ENCODE peak calls at places on chromosomes 4 and X, in five cellular contexts. S, H, F, U and Z are unnamed samples.

GRCh38 chr4:175884048-175884447 is 72.0 kb upstream of the GPM6A start:
- DNase-seq in H (no peak), F (no peak), U (no peak), S (no peak), Z (no peak)

GRCh38 chr4:133147922-133148689 is 988 bp upstream of the PCDH10 start:
- DNase-seq in U (peak; percentile 21), H (peak; percentile 64), F (peak; percentile 54), S (no peak), Z (peak; percentile 49)

GRCh38 chrX:17474892-17475291 is 99.9 kb downstream of the NHS start:
- DNase-seq in S (no peak), U (peak; percentile 55), H (no peak), F (peak; percentile 43), Z (no peak)

GRCh38 chr4:112213091-112213490 is 18.5 kb upstream of the AP1AR start:
- DNase-seq in S (no peak), U (no peak), F (no peak), H (no peak), Z (no peak)

GRCh38 chr4:128979934-128980333 is 113.4 kb downstream of the SCLT1 start:
- DNase-seq in S (no peak), F (peak; percentile 73), U (peak; percentile 86), H (no peak), Z (no peak)

GRCh38 chr4:40976343-40976742 is 226.6 kb downstream of the NSUN7 start:
- DNase-seq in S (no peak), H (peak; percentile 89), F (peak; percentile 47), U (peak; percentile 70), Z (peak; percentile 34)

GRCh38 chr4:182969651-182970279 is 52.6 kb upstream of the DCTD start:
- DNase-seq in U (no peak), F (no peak), S (no peak), H (no peak), Z (no peak)

GRCh38 chr4:169791527-169792156 is 33.9 kb upstream of the HPF1 start:
- DNase-seq in S (no peak), U (peak; percentile 55), F (peak; percentile 67), H (peak; percentile 73), Z (peak; percentile 75)

GRCh38 chr4:188132232-188132631 is 7.0 kb upstream of the TRIML1 start:
- DNase-seq in H (no peak), U (no peak), S (no peak), F (no peak), Z (no peak)

GRCh38 chr4:170198742-170199141 is 109.0 kb upstream of the AADAT start:
- DNase-seq in F (peak; percentile 10), U (no peak), S (no peak), H (peak; percentile 20), Z (no peak)

GRCh38 chr4:33080262-33080661 is 2360.1 kb downstream of the PCDH7 start:
- DNase-seq in H (no peak), U (no peak), S (no peak), F (no peak), Z (no peak)

GRCh38 chr4:88911246-88912212 is 145.5 kb downstream of the FAM13A start:
- DNase-seq in U (no peak), H (no peak), F (no peak), S (no peak), Z (no peak)

GRCh38 chrX:150226223-150226965 is 136.7 kb upstream of the MAMLD1 start:
- DNase-seq in H (peak; percentile 2), S (no peak), U (no peak), F (no peak), Z (no peak)

GRCh38 chr4:78864405-78865024 is 74.7 kb downstream of the PAQR3 start:
- DNase-seq in U (peak; percentile 85), S (no peak), F (peak; percentile 74), H (peak; percentile 72), Z (peak; percentile 23)

GRCh38 chrX:44314259-44314734 is 29.2 kb downstream of the EFHC2 start:
- DNase-seq in H (no peak), F (no peak), U (peak; percentile 35), S (no peak), Z (no peak)

GRCh38 chrX:64580035-64580434 is 184.8 kb upstream of the MTMR8 start:
- DNase-seq in H (peak; percentile 13), U (no peak), F (no peak), S (no peak), Z (peak; percentile 12)

GRCh38 chrX:2871817-2872216 is 43.1 kb downstream of the GYG2 start:
- DNase-seq in H (no peak), S (no peak), F (no peak), U (no peak), Z (no peak)

GRCh38 chrX:72117636-72118215 is 14.0 kb downstream of the RTL5 start:
- DNase-seq in F (no peak), H (no peak), U (no peak), S (no peak), Z (no peak)

GRCh38 chr4:185700048-185700447 is 111.9 kb downstream of the SORBS2 start:
- DNase-seq in U (no peak), F (no peak), S (no peak), H (no peak), Z (no peak)

GRCh38 chrX:9122504-9123245 is 88.7 kb upstream of the FAM9B start:
- DNase-seq in H (no peak), F (peak; percentile 3), S (no peak), U (peak; percentile 35), Z (no peak)

GRCh38 chr4:40980318-40980883 is 230.6 kb downstream of the NSUN7 start:
- DNase-seq in F (no peak), S (no peak), U (no peak), H (peak; percentile 46), Z (no peak)

GRCh38 chrX:74535633-74536141 is 78.7 kb downstream of the RLIM start:
- DNase-seq in H (peak; percentile 54), S (peak; percentile 67), U (peak; percentile 66), F (peak; percentile 31), Z (peak; percentile 46)

GRCh38 chr4:26342328-26343040 is 21.7 kb downstream of the RBPJ start:
- DNase-seq in S (no peak), U (peak; percentile 95), H (no peak), F (peak; percentile 86), Z (no peak)

GRCh38 chr4:133865606-133866327 is 335.8 kb downstream of the PABPC4L start:
- DNase-seq in F (peak; percentile 93), H (peak; percentile 6), U (peak; percentile 99), S (no peak), Z (no peak)

GRCh38 chr4:129362685-129363274 is 266.8 kb downstream of the C4orf33 start:
- DNase-seq in H (peak; percentile 79), F (peak; percentile 58), U (peak; percentile 60), S (peak; percentile 18), Z (peak; percentile 71)

GRCh38 chr4:102783006-102783405 is 22.2 kb upstream of the MANBA start:
- DNase-seq in S (no peak), H (no peak), F (no peak), U (peak; percentile 24), Z (no peak)

GRCh38 chr4:119498520-119498919 is 130.1 kb downstream of the PDE5A start:
- DNase-seq in U (peak; percentile 59), S (no peak), H (no peak), F (no peak), Z (peak; percentile 29)

GRCh38 chrX:64093761-64094160 is 111.7 kb downstream of the AMER1 start:
- DNase-seq in F (peak; percentile 13), H (peak; percentile 67), S (no peak), U (peak; percentile 4), Z (peak; percentile 2)

GRCh38 chr4:93834371-93835066 is 6.0 kb downstream of the ATOH1 start:
- DNase-seq in S (no peak), U (no peak), H (peak; percentile 77), F (no peak), Z (peak; percentile 51)

GRCh38 chrX:11944486-11944885 is 186.4 kb downstream of the MSL3 start:
- DNase-seq in U (peak; percentile 64), S (no peak), F (peak; percentile 52), H (peak; percentile 74), Z (peak; percentile 36)
- TF ChIP-seq CTCF in U (peak; percentile 54), S (no peak), F (peak; percentile 75), H (peak; percentile 50), Z (peak; percentile 42)

GRCh38 chr4:10158355-10158942 is 41.9 kb upstream of the WDR1 start:
- DNase-seq in H (no peak), U (peak; percentile 57), S (peak; percentile 35), F (no peak), Z (no peak)

GRCh38 chr4:10161840-10162239 is 45.2 kb upstream of the WDR1 start:
- DNase-seq in S (no peak), U (no peak), H (no peak), F (no peak), Z (no peak)

GRCh38 chr4:10159671-10160070 is 43.1 kb upstream of the WDR1 start:
- DNase-seq in U (no peak), H (no peak), S (no peak), F (no peak), Z (no peak)

GRCh38 chr4:10161146-10161545 is 44.5 kb upstream of the WDR1 start:
- DNase-seq in H (no peak), S (no peak), F (no peak), U (peak; percentile 3), Z (no peak)

GRCh38 chr4:10160280-10160856 is 43.8 kb upstream of the WDR1 start:
- DNase-seq in F (peak; percentile 41), U (peak; percentile 24), S (no peak), H (peak; percentile 64), Z (no peak)
- TF ChIP-seq CTCF in F (peak; percentile 70), U (peak; percentile 40), S (no peak), H (peak; percentile 55), Z (peak; percentile 13)

DNA sequence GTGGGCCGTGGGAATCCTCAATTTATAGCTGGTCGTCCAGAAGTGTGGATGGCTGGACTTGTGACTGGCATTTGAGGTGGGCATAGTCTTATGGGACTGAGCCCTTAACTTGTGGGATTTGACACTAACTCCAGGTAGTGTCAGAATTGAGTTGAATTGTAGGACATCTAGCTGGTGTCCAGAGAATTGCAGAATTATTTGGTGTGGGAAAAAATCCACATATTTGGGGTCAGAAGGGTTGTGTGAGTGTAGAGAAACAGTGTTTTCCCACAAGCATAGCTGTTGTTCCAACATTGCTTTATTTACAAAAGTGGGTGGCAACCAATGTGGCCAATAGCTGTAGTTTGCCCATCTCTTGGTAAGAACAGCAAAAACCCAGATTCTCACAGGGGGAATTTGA is 91.3 kb downstream of the MOSPD2 start:
- DNase-seq in S (no peak), U (peak; percentile 26), H (no peak), F (peak; percentile 52), Z (no peak)
- TF ChIP-seq CTCF in S (no peak), U (peak; percentile 22), H (no peak), F (peak; percentile 44), Z (no peak)

DNA sequence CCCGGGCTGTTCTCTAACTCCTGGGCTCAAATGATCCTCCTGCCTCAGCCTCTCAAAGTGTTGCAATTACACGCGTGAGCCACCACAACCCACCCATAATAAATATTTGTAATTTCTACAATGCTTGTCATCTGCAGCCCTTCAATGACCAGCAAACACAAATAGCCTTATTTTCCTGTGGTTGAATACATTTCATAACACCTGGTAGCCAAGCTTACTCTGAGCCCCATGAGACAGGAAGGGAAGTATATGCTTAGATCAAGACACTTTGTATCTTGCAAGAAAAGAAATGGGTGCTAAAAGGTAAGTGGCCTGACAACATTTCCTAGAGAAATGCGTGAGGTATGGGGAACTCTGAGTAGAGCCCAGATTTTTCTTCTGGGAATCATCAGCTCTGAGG is 56.9 kb upstream of the PDGFRA start:
- DNase-seq in H (no peak), U (no peak), S (no peak), F (no peak), Z (no peak)
- TF ChIP-seq CTCF in H (no peak), U (no peak), S (no peak), F (no peak), Z (no peak)

DNA sequence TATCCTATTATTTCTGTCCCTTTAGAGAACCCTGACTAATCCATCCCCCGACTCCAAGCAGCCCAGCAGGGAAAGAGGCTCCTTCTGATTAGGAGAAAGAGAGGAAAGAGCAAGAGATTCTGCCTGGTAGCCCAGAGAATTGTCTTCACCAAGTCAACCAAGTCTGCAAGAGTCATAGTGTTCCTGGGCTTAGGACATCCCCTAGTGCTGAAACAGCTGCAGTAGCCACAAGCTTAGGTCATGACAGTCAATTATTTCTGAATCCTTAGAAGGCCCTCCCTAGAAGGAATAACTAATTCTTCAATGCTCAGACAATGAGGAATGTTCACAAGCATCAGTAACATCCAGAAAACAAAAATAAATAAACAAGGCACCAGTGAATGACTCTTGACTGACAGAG is 480.3 kb upstream of the GRIA3 start:
- DNase-seq in H (peak; percentile 1), S (no peak), F (peak; percentile 33), U (no peak), Z (no peak)
- TF ChIP-seq CTCF in H (no peak), S (no peak), F (peak; percentile 64), U (peak; percentile 8), Z (no peak)